ENCODE peak calls at places on chromosomes 11 and 22, in seven cellular contexts. M, B, V, T, L, A and U are unnamed samples.

GRCh38 chr11:27610946-27611345 is 89.3 kb downstream of the BDNF start:
- DNase-seq in M (no peak), B (no peak), V (no peak), T (no peak), L (no peak), A (no peak), U (no peak)

GRCh38 chr11:103581680-103582265 is 454.7 kb upstream of the DDI1 start:
- DNase-seq in M (no peak), B (no peak), V (no peak), T (no peak), L (no peak), A (no peak), U (no peak)

GRCh38 chr11:35286156-35286555 is 133.2 kb downstream of the SLC1A2 start:
- DNase-seq in M (no peak), B (no peak), V (no peak), T (no peak), L (no peak), A (no peak), U (no peak)

GRCh38 chr11:47788181-47788580 is 21.0 kb upstream of the FNBP4 start:
- DNase-seq in M (no peak), B (no peak), V (peak), T (no peak), L (no peak), A (no peak), U (no peak)

GRCh38 chr11:15710593-15711260 is 596.0 kb downstream of the INSC start:
- DNase-seq in M (no peak), B (no peak), V (no peak), T (no peak), L (no peak), A (no peak), U (no peak)

GRCh38 chr11:119114351-119114750 is 7.0 kb upstream of the HINFP start:
- DNase-seq in M (no peak), B (no peak), V (no peak), T (no peak), L (no peak), A (no peak), U (no peak)

GRCh38 chr22:19734163-19734562 is 10.8 kb downstream of the GP1BB start:
- DNase-seq in M (no peak), B (no peak), V (no peak), T (no peak), L (no peak), A (no peak), U (no peak)

GRCh38 chr22:21816787-21817496 is 50.5 kb downstream of the MAPK1 start:
- DNase-seq in M (no peak), B (peak), V (peak), T (no peak), L (no peak), A (peak), U (peak)

GRCh38 chr11:114087028-114087427 is 27.5 kb downstream of the ZBTB16 start:
- DNase-seq in M (no peak), B (no peak), V (no peak), T (no peak), L (no peak), A (no peak), U (no peak)

GRCh38 chr11:129787518-129787917 is 28.1 kb upstream of the TMEM45B start:
- DNase-seq in M (no peak), B (no peak), V (no peak), T (no peak), L (no peak), A (no peak), U (no peak)

GRCh38 chr11:9461760-9462134 is 935 bp downstream of the ZNF143 start:
- DNase-seq in M (no peak), B (no peak), V (peak), T (no peak), L (no peak), A (no peak), U (no peak)

GRCh38 chr11:120385690-120386089 is 49.5 kb downstream of the ARHGEF12 start:
- DNase-seq in M (no peak), B (no peak), V (no peak), T (no peak), L (no peak), A (no peak), U (no peak)

GRCh38 chr22:17777005-17777716 is 2.9 kb upstream of the BID start:
- DNase-seq in M (no peak), B (no peak), V (peak), T (no peak), L (peak), A (no peak), U (peak)

GRCh38 chr11:19844806-19845205 is 132.2 kb downstream of the NAV2 start:
- DNase-seq in M (no peak), B (no peak), V (peak), T (no peak), L (no peak), A (no peak), U (no peak)

GRCh38 chr22:23261900-23262450 is 81.7 kb downstream of the BCR start:
- DNase-seq in M (no peak), B (no peak), V (no peak), T (no peak), L (no peak), A (no peak), U (no peak)

GRCh38 chr11:8863838-8864237 is 47.2 kb upstream of the AKIP1 start:
- DNase-seq in M (no peak), B (no peak), V (peak), T (no peak), L (no peak), A (no peak), U (no peak)

GRCh38 chr22:24730864-24731263 is 43.7 kb downstream of the PIWIL3 start:
- DNase-seq in M (no peak), B (no peak), V (no peak), T (peak), L (no peak), A (no peak), U (no peak)

GRCh38 chr22:39661842-39662676 is 91.5 kb downstream of the CACNA1I start:
- DNase-seq in M (no peak), B (no peak), V (no peak), T (no peak), L (peak), A (peak), U (peak)

GRCh38 chr11:122796128-122796717 is 42.1 kb upstream of the CRTAM start:
- DNase-seq in M (peak), B (no peak), V (peak), T (no peak), L (peak), A (peak), U (peak)

GRCh38 chr11:20022363-20023081 is 137.8 kb downstream of the DBX1 start:
- DNase-seq in M (no peak), B (no peak), V (peak), T (peak), L (no peak), A (no peak), U (no peak)

GRCh38 chr11:36469063-36469462 is 41.0 kb downstream of the TRAF6 start:
- DNase-seq in M (no peak), B (no peak), V (no peak), T (no peak), L (no peak), A (peak), U (no peak)

GRCh38 chr11:39990413-39990812 is 1469.0 kb downstream of the LRRC4C start:
- DNase-seq in M (no peak), B (no peak), V (no peak), T (no peak), L (no peak), A (peak), U (no peak)

GRCh38 chr22:40668611-40669390 is 10.5 kb upstream of the MCHR1 start:
- DNase-seq in M (no peak), B (peak), V (peak), T (no peak), L (no peak), A (no peak), U (no peak)

GRCh38 chr11:100932474-100933100 is 197.0 kb downstream of the PGR start:
- DNase-seq in M (no peak), B (no peak), V (peak), T (no peak), L (no peak), A (peak), U (no peak)

GRCh38 chr11:64599698-64600211 is 8.7 kb downstream of the SLC22A12 start:
- DNase-seq in M (no peak), B (no peak), V (no peak), T (no peak), L (no peak), A (no peak), U (no peak)

GRCh38 chr22:36374603-36375024 is 13.2 kb downstream of the MYH9 start:
- DNase-seq in M (no peak), B (no peak), V (peak), T (no peak), L (peak), A (no peak), U (no peak)

DNA sequence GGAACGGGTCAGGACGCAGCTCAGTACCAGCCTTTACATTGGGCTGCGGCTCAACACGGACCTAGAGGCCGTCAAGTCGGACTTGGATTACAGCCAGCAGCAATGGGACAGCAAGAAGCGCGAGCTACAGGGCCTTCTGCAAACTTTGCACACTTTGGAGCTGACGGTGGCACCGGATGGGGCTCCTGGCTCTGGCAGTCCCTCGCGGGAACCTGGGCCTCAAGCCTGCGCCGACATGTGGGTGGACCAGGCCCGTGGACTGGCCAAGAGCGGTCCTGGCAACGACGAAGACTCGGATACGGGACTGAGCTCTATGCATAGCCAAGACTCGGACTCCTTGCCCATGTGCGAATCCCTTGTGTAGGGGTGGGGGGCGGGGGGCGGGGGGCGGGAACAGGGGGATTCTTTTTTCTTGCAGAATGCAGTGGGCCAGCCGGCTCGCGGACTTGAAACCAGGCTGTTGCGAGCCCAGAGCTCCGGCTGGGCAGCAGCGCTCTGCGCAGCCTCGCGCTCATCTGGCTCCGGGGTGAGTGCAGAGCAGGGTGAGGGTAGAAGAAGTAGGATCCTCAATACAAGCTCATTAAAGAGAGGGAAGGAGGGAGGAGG is 1.7 kb downstream of the RASSF10 start:
- DNase-seq in M (no peak), B (no peak), V (peak), T (no peak), L (no peak), A (no peak), U (no peak)
- H3K4me3 ChIP-seq in M (no peak), B (no peak), V (no peak), T (peak), L (no peak), A (no peak), U (no peak)

DNA sequence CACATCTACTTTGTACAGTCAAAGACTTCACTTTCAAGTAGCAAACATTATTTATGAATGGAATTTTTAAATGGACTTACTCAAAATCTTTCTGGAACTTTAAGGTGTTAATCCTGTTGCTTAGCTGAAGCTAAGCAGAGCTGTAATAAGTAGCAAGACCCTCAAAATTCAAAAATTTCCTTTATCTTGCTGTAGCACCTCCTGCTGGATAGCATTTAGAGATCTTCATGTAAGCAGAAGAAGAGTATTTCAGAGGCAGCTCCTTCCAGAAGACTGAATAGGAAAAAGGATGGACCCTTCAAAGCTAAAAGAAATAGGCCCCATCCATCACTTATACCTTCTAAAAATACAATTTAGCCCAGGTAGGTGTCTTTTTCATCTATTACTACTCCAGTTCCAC is 3.4 kb downstream of the PHF21A start:
- DNase-seq in M (no peak), B (no peak), V (no peak), T (no peak), L (no peak), A (peak), U (no peak)
- H3K4me3 ChIP-seq in M (peak), B (no peak), V (no peak), T (no peak), L (no peak), A (peak), U (no peak)

DNA sequence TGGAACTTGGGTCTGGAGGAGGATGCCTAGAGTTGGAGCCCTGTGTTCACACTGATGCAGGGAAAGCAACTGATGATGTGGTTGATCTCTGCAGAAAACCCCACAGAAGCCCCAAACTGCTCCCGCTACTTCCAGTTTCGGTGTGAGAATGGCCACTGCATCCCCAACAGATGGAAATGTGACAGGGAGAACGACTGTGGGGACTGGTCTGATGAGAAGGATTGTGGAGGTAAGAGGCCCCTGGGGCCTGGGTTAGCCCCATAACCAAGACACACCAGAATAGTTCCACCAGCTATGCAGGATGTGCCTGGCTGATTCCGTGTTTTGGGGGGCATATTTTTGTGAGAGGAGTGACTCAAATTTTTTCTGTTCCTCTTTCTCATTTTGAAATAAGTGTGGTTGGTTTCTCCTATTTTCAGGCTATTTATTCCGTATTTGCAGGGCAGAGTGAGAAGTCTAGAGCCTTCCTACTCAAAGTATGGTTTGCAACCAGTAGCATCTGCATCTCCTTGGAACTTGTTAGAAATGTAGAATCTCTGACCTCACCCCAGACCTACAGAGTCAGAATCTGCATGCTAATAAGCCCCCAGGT is 137.3 kb upstream of the SORL1-AS1 start:
- DNase-seq in M (no peak), B (no peak), V (no peak), T (no peak), L (no peak), A (no peak), U (no peak)
- H3K4me3 ChIP-seq in M (no peak), B (no peak), V (no peak), T (no peak), L (no peak), A (no peak), U (no peak)

DNA sequence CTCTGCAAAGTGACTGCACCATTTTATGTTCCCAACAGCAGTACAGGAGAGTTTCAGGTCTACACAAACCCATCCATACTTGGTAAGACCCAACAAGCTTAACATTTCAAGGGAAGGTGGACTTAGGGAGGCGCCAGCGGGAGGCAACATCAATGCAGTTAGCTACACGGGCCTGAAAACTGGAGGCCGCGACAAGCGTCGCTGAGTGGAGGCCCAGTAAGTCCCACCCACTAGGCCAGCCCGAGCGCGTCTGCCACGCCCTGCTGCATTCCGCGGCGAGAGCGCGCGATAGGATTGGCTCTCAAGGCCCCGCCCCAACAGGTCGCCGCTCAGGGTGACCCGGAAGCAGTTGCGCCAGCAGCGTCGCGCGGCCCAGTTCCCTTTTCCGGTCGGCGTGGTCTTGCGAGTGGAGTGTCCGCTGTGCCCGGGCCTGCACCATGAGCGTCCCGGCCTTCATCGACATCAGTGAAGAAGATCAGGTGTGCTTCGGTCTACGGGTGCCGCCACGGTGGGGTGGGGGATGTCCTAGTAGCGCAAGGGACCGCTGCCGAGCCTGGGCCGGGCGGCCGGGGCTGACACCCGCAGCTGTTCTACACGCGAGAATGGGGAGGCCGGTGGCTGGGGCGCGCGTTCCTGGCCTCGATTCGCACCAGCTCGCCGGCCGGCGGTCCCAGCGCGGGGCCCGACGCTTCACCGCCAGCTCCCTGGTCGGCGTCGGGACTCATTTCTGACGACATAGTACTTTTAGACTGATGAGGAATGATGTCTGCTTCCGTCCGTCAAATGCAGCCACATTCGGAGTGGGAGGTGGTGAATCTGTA is at the start of gene EIF3M:
- DNase-seq in M (peak), B (peak), V (peak), T (peak), L (peak), A (peak), U (peak)
- H3K4me3 ChIP-seq in M (peak), B (peak), V (peak), T (peak), L (peak), A (peak), U (peak)

GRCh38 chr11:108278546-108278945 is 55.7 kb downstream of the ATM start:
- DNase-seq in M (no peak), B (no peak), V (no peak), T (no peak), L (no peak), A (peak), U (no peak)
- H3K4me3 ChIP-seq in M (no peak), B (no peak), V (no peak), T (no peak), L (no peak), A (no peak), U (no peak)

DNA sequence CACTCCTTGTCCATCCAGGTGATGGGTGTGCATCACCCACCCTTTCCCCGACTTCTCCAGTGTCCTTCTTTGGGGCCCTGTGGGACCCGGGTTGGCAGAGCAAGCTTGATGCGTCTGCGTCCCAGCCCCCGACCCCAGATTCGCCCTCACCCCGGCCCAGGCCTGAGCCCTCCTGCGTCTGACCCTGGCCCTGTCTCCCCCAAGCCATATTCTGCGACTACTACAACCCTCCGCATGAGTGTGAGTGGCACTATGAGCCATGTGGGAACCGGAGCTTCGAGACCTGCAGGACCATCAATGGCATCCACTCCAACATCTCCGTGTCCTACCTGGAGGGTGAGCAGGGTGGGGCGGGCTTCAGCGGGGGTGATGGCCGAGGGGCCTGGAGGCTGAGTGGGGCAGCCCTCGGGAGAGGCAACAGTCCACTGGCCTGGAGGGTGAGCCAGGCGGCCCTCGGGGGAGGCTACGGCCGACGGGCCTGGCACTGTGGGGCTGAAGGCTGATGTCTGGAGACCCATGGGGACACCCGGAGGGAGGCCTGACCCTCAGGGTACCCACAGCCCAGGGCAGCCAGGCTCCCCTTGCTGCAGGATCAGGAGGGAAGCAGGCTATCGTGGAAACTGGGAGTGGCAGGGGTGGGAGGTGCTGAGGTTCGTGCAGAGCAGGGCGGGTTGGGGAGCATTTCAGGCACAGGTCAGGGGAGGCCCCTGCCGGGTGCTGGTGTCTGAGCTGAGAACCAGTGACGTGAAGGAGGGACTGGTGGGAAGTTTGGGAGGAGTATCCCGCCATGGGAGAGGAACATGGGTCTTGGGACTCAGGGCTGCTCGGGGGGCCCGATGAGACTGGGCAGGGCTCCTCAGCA is 15.3 kb downstream of the MUC2 start:
- DNase-seq in M (peak), B (no peak), V (no peak), T (no peak), L (no peak), A (no peak), U (no peak)
- H3K4me3 ChIP-seq in M (no peak), B (no peak), V (no peak), T (no peak), L (no peak), A (no peak), U (no peak)